ENCODE peak calls at places on chromosomes 3 and 15, in seven cellular contexts. B is DMS79, D is GM04504, A is GM06990, N is AG08395, V is NCI-H2081, P is heart right ventricle. L is an unnamed sample.

GRCh38 chr3:149547954-149548728 is 73.6 kb downstream of the TM4SF4 start:
- DNase-seq in P (no peak), V (no peak), N (peak; percentile 77), B (no peak), D (no peak), A (no peak), L (no peak)

GRCh38 chr3:197422506-197422905 is 124.1 kb upstream of the DLG1 start:
- DNase-seq in V (no peak), B (no peak), N (no peak), A (no peak), P (no peak), D (no peak), L (no peak)

GRCh38 chr15:90851114-90851513 is 17.3 kb upstream of the FURIN start:
- DNase-seq in N (no peak), V (no peak), P (no peak), D (no peak), A (no peak), B (no peak), L (no peak)

GRCh38 chr3:194364652-194365434 is 4.7 kb downstream of the LRRC15 start:
- DNase-seq in N (peak; percentile 74), D (peak; percentile 83), A (no peak), P (peak; percentile 27), B (peak; percentile 67), V (peak; percentile 98), L (no peak)

GRCh38 chr3:71398157-71398836 is 185.2 kb downstream of the FOXP1 start:
- DNase-seq in D (no peak), N (no peak), P (no peak), B (no peak), V (no peak), A (no peak), L (no peak)

GRCh38 chr15:66482539-66482938 is 15.0 kb downstream of the SNAPC5 start:
- DNase-seq in N (no peak), V (no peak), A (no peak), B (no peak), D (no peak), P (no peak), L (no peak)

GRCh38 chr3:170277833-170278586 is 55.8 kb downstream of the PRKCI start:
- DNase-seq in A (no peak), D (no peak), V (no peak), P (no peak), N (no peak), B (no peak), L (no peak)

GRCh38 chr3:47096955-47097354 is 67.0 kb downstream of the SETD2 start:
- DNase-seq in A (no peak), D (peak; percentile 26), V (no peak), B (no peak), P (no peak), N (peak; percentile 69), L (no peak)

GRCh38 chr3:165339753-165340152 is 143.6 kb upstream of the SLITRK3 start:
- DNase-seq in P (no peak), V (peak; percentile 13), B (no peak), D (no peak), N (no peak), A (no peak), L (no peak)